ENCODE peak calls at places on chromosomes 7 and 10, in six cellular contexts. T, W, B, G, I and K are unnamed samples.

GRCh38 chr7:47786557-47787248 is 161.6 kb downstream of the PKD1L1 start:
- DNase-seq in T (peak; percentile 99), B (peak; percentile 75), G (peak; percentile 93), W (peak; percentile 35), I (peak; percentile 99), K (peak; percentile 57)

GRCh38 chr10:50622497-50623298 is 1.1 kb downstream of the SGMS1 start:
- DNase-seq in W (peak; percentile 24), T (peak; percentile 50), I (peak; percentile 55), B (no peak), G (peak; percentile 81), K (no peak)

GRCh38 chr7:19747740-19748339 is 25.6 kb downstream of the TMEM196 start:
- DNase-seq in G (no peak), B (no peak), I (peak; percentile 48), T (peak; percentile 22), W (peak; percentile 37), K (no peak)

GRCh38 chr10:22992621-22993020 is 64.8 kb downstream of the ARMC3 start:
- DNase-seq in I (no peak), T (no peak), W (no peak), G (no peak), B (no peak), K (no peak)

GRCh38 chr7:43117842-43118241 is 5.4 kb downstream of the HECW1 start:
- DNase-seq in B (no peak), W (no peak), T (no peak), G (no peak), I (no peak), K (no peak)

GRCh38 chr10:26334932-26335573 is 103.1 kb upstream of the APBB1IP start:
- DNase-seq in T (peak; percentile 6), B (peak; percentile 76), G (peak; percentile 70), I (peak; percentile 50), W (peak; percentile 55), K (peak; percentile 58)

GRCh38 chr7:149773446-149774236 is at the start of gene ZNF467:
- DNase-seq in I (peak; percentile 40), W (no peak), T (no peak), B (no peak), G (no peak), K (no peak)

GRCh38 chr7:2698581-2699288 is 10.7 kb downstream of the AMZ1 start:
- DNase-seq in T (no peak), B (no peak), W (no peak), I (no peak), G (no peak), K (no peak)

GRCh38 chr10:96380821-96381220 is 22.0 kb upstream of the OPALIN start:
- DNase-seq in I (no peak), B (no peak), G (peak; percentile 62), W (no peak), T (no peak), K (no peak)

GRCh38 chr7:46775776-46776175 is 806.1 kb downstream of the TNS3 start:
- DNase-seq in T (peak; percentile 78), B (no peak), I (no peak), W (no peak), G (no peak), K (no peak)

GRCh38 chr7:31783221-31783620 is 96.2 kb downstream of the PPP1R17 start:
- DNase-seq in T (no peak), B (no peak), W (no peak), G (no peak), I (no peak), K (no peak)

GRCh38 chr10:27838291-27838690 is 92.7 kb upstream of the MKX start:
- DNase-seq in T (no peak), G (no peak), B (no peak), I (no peak), W (no peak), K (no peak)
- H4K91ac ChIP-seq in T (no peak overlapping the region), G (no peak overlapping the region), B (no peak overlapping the region), I (no peak overlapping the region), W (no peak overlapping the region), K (no peak overlapping the region)

DNA sequence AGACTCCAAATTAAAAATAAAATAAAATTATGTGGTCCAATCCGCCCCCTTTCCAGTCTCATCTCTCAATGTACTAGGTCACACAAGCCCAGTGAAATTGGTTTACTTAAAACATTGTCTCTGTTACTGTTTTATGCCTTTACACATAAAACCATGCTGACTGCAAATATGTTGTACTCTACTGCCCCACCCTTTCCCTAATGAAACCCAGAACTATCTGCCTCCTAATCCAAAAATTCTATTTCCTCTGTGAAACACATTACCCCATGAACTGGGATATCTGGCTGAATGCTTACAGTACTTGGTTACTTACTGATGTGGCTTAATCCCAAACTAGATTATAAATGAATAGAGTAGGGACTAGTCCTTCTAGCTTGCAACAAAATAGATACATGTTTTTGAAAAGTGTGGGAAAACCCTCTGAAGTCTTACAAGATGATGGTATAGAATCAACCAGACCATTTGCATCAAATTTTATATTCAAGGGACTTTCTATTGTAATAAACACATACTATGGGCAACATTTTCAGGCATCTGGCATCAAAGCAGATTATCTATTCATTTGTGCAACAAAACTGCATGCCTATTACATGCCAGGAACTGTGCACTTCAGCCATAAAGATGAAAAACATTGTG is 10.0 kb upstream of the KMT2E start:
- DNase-seq in B (no peak), G (no peak), W (no peak), I (no peak), T (no peak), K (no peak)
- H4K91ac ChIP-seq in B (no peak overlapping the region), G (no peak overlapping the region), W (no peak overlapping the region), I (no peak overlapping the region), T (no peak overlapping the region), K (no peak overlapping the region)

DNA sequence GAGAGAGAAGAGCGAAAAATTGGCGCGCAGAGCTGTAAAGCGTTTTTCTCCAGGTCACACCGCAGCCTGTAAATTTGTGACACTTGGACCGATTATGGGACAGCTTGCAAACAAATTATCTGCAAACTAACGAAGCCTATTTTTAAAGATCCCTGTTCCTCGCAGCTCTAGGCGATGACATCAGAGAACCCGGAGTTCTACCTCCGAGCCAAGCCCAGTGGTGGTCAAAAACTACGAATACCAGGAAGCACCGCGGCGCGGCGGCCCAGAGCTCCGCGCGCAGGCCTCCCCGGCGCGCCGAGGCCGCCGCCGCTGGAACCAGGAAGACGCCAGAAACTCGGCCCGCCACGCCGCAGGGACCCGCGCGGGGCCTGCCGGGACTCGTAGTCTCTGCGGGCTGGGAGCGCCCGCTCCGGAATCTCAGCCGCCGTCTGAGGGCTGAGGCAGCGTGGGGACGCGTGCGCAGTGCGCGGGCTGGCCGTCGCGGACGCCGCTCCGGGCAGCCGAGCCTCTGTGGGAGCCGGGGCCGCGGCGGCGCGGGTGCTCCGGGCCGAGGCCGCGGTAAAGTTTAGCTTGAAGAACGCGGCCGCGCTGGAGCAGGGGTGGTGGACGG is at the start of gene PLEKHA1:
- DNase-seq in B (peak; percentile 93), W (peak; percentile 91), T (peak; percentile 91), G (peak; percentile 99), I (peak; percentile 96), K (peak; percentile 62)
- H4K91ac ChIP-seq in B (no peak within 1 kb of the TSS), W (no peak within 1 kb of the TSS), T (peak within 1 kb of the TSS; percentile 68), G (peak within 1 kb of the TSS; percentile 99), I (peak within 1 kb of the TSS; percentile 86), K (no peak within 1 kb of the TSS)

GRCh38 chr7:13633857-13634256 is 355.6 kb downstream of the ETV1 start:
- DNase-seq in I (peak; percentile 46), B (no peak), T (peak; percentile 60), G (no peak), W (no peak), K (no peak)

GRCh38 chr7:13627455-13627854 is 362.0 kb downstream of the ETV1 start:
- DNase-seq in T (no peak), W (no peak), B (no peak), I (no peak), G (no peak), K (no peak)

DNA sequence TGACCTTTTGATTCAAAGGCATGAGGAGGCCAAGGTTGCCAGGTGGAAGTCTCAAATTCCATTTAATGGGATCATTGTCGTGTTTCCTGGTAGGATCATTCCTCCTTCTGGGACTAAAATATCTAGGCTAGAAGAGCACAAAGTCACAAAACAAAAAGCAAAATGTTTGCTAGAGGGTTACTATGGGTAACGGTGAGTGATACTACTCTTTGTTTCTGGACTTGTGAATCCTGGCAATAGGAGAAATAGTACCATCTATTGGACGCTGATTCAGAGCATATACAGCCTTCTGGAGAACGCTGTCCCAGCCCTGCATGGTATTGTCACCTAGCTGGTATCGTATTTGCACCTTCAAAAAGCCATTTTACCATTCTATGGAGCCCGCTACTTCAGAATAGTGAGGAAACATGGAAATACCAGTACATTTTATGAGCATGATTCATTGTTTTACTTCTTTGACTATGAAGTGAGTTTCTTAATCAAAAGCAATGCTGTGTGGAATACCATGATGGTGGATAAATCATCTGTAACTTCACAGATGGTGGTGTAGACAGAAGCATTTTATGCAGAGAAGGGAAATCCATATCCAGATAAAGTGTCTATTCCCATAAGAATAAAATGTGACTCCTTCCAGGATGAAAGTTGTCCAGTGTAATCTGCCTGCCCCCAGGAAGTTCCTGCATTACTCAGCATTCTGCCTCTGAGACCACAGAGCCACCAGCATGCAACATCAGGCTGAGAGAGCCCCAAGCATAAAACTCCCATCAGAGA is 361.1 kb downstream of the ETV1 start:
- DNase-seq in I (peak; percentile 67), G (peak; percentile 22), W (no peak), B (no peak), T (peak; percentile 55), K (no peak)
- H4K91ac ChIP-seq in I (no peak overlapping the region), G (no peak overlapping the region), W (no peak overlapping the region), B (no peak overlapping the region), T (no peak overlapping the region), K (no peak overlapping the region)

DNA sequence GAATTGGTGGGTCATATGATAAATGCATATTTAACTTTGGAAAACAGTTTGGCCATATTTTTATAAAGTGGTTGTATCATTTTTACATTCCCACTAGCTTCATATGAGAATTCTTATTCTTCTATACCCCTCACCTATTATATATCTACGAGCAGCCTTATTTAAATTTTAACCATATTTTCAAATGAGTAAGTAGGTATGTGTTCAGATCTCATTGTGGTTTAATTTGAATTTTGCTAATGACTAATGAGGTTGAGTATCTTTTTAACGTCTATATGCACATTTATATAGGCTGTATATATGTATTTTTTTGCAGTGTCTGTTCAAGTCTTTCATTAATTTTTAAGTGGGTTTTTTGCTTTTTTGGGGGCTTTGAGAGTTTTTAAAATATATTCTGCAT is 14.2 kb downstream of the RAB18 start:
- DNase-seq in B (no peak), T (no peak), W (no peak), I (no peak), G (no peak), K (no peak)
- H4K91ac ChIP-seq in B (no peak overlapping the region), T (no peak overlapping the region), W (no peak overlapping the region), I (no peak overlapping the region), G (no peak overlapping the region), K (no peak overlapping the region)

GRCh38 chr7:7190142-7190541 is 7.8 kb downstream of the C1GALT1 start:
- DNase-seq in I (peak; percentile 78), W (no peak), T (peak; percentile 74), B (no peak), G (no peak), K (no peak)

GRCh38 chr7:7191137-7191536 is 8.8 kb downstream of the C1GALT1 start:
- DNase-seq in B (no peak), T (no peak), I (no peak), W (no peak), G (no peak), K (no peak)

GRCh38 chr7:7185382-7185989 is 3.1 kb downstream of the C1GALT1 start:
- DNase-seq in I (no peak), G (no peak), W (no peak), T (no peak), B (no peak), K (no peak)

GRCh38 chr7:7188742-7189141 is 6.4 kb downstream of the C1GALT1 start:
- DNase-seq in B (no peak), I (no peak), W (no peak), T (no peak), G (no peak), K (no peak)

DNA sequence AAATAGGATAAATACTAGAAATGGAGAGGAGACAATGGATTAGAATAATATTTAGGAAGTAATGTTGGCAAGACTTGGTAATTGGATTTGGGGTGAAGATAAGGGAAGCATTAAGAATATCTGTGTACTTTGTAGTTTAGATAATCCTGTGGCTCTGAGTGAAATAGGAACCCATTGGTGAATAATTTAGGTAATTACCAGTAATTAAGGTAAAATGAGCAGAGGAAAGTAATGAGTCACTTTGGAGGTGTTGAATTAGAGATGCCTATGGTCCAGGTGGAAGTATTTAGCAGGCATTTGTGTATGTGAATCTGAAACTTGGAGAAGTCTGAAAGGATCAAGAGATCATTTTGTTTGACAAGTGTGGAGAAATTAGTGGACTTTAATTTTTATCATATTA is 5.7 kb downstream of the C1GALT1 start:
- DNase-seq in W (no peak), G (no peak), I (no peak), B (no peak), T (no peak), K (no peak)
- H4K91ac ChIP-seq in W (no peak overlapping the region), G (no peak overlapping the region), I (no peak overlapping the region), B (no peak overlapping the region), T (no peak overlapping the region), K (no peak overlapping the region)